ENCODE peak calls at places on chromosomes 16 and 17, in five cellular contexts. T, X, O, M and K are unnamed samples.

GRCh38 chr17:50364715-50365114 is 8.3 kb downstream of the MRPL27 start:
- DNase-seq in M (no peak), X (no peak), T (peak), O (no peak), K (peak)

GRCh38 chr17:347309-347708 is 5.3 kb downstream of the RPH3AL start:
- DNase-seq in X (peak), M (no peak), T (no peak), O (no peak), K (no peak)

GRCh38 chr16:84347161-84347560 is 21.2 kb upstream of the ATP2C2 start:
- DNase-seq in O (no peak), X (no peak), M (peak), T (no peak), K (no peak)

GRCh38 chr16:13923703-13924298 is 3.8 kb downstream of the ERCC4 start:
- DNase-seq in O (no peak), T (peak), M (no peak), X (no peak), K (peak)

GRCh38 chr17:48051278-48051677 is 3.1 kb downstream of the NFE2L1 start:
- DNase-seq in M (peak), O (no peak), X (peak), T (no peak), K (no peak)

GRCh38 chr16:85612191-85612800 is 826 bp upstream of the GSE1 start:
- DNase-seq in O (peak), M (peak), X (peak), T (peak), K (peak)

GRCh38 chr16:89189358-89190025 is 10.8 kb downstream of the SLC22A31 start:
- DNase-seq in X (no peak), T (no peak), M (no peak), O (no peak), K (no peak)

GRCh38 chr16:47571049-47571448 is 109.9 kb downstream of the PHKB start:
- DNase-seq in T (no peak), X (no peak), M (no peak), O (no peak), K (no peak)

GRCh38 chr17:79843475-79843916 is 4.3 kb upstream of the CBX4 start:
- DNase-seq in X (peak), M (peak), T (no peak), O (no peak), K (no peak)

GRCh38 chr17:3766783-3767182 is 34.2 kb downstream of the ITGAE start:
- DNase-seq in O (no peak), T (no peak), M (no peak), X (no peak), K (no peak)

GRCh38 chr17:74292495-74292894 is 18.5 kb downstream of the DNAI2 start:
- DNase-seq in O (no peak), X (no peak), T (no peak), M (no peak), K (no peak)
- TF ChIP-seq CTCF in O (no peak), X (no peak), T (no peak), M (no peak), K (no peak)

GRCh38 chr17:35612924-35613521 is 25.9 kb downstream of the AP2B1 start:
- DNase-seq in M (peak), T (peak), O (peak), X (no peak), K (peak)
- TF ChIP-seq CTCF in M (no peak), T (peak), O (peak), X (no peak), K (peak)

DNA sequence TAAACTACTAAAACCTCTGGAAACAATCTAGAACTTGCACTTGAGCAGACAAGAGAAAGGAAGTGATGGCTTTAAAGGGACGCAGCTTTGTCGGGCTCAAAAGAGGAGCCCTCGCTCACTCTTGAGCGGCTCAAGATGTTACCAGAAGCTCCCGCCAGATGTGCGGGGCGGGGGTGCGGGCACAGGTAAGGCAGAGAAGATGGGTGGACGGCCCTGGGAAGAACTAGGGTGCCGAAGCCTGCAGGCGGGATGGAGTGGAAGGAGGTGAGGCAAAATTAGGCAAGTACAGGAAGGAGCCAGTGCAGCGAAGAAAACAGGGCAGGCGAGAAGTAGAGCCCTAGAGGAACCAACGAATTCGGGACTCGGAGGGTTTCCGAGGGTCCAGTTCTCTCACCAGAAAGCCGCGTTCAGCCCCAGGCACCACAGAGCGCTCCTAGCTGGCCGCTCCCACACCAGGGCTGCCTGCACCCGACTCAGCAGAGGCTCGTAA is 437 bp downstream of the RETREG3 start:
- DNase-seq in O (no peak), T (no peak), X (no peak), M (no peak), K (no peak)
- TF ChIP-seq CTCF in O (no peak), T (no peak), X (no peak), M (no peak), K (no peak)

GRCh38 chr17:67619555-67619954 is 98.2 kb upstream of the NOL11 start:
- DNase-seq in O (no peak), T (no peak), X (no peak), M (no peak), K (no peak)

GRCh38 chr17:67617304-67617899 is 100.3 kb upstream of the NOL11 start:
- DNase-seq in O (no peak), M (no peak), X (no peak), T (no peak), K (no peak)

GRCh38 chr17:67623767-67624166 is 94.0 kb upstream of the NOL11 start:
- DNase-seq in O (no peak), X (no peak), M (no peak), T (no peak), K (no peak)

GRCh38 chr17:67620636-67621035 is 97.1 kb upstream of the NOL11 start:
- DNase-seq in O (no peak), X (no peak), T (no peak), M (no peak), K (no peak)

GRCh38 chr17:67620088-67620487 is 97.6 kb upstream of the NOL11 start:
- DNase-seq in T (no peak), O (no peak), M (no peak), X (no peak), K (no peak)
- TF ChIP-seq CTCF in T (no peak), O (no peak), M (no peak), X (no peak), K (no peak)

DNA sequence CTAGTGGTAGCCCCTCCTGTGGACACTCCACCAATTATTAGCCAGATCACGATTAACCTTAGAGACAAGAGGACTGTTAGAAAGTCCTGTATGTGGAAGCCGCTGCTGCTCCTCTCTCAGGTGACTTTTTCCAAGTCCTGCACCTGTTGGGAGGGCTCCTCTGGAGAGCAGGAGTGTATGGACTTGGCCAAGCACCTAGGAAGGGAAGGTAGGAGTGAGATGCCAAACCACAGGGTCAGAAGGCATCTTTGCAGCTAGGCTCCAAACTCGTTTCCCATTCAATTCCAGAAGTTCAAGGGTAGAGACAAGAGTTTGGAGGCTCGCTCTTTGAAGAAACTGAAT is 50.8 kb downstream of the LDHD start:
- DNase-seq in T (no peak), O (no peak), X (no peak), M (no peak), K (no peak)
- TF ChIP-seq CTCF in T (no peak), O (no peak), X (no peak), M (no peak), K (no peak)

GRCh38 chr17:39834017-39834416 is 30.1 kb downstream of the IKZF3 start:
- DNase-seq in O (no peak), X (no peak), T (no peak), M (no peak), K (no peak)

GRCh38 chr17:39838784-39839183 is 25.3 kb downstream of the IKZF3 start:
- DNase-seq in O (no peak), X (no peak), M (no peak), T (no peak), K (no peak)

GRCh38 chr17:39836117-39836516 is 28.0 kb downstream of the IKZF3 start:
- DNase-seq in O (no peak), X (no peak), T (no peak), M (no peak), K (no peak)

GRCh38 chr17:39838057-39838456 is 26.1 kb downstream of the IKZF3 start:
- DNase-seq in O (no peak), M (no peak), X (no peak), T (no peak), K (no peak)

GRCh38 chr17:39835038-39835786 is 28.9 kb downstream of the IKZF3 start:
- DNase-seq in T (no peak), O (no peak), X (no peak), M (no peak), K (no peak)
- TF ChIP-seq CTCF in T (no peak), O (no peak), X (no peak), M (no peak), K (no peak)